ENCODE peak calls at places on chromosomes 13 and 19, in four cellular contexts. P is K562; W is stimulated activated CD4-positive, alpha-beta T cell treated with anti-CD3 and anti-CD28 coated beads, TNF-alpha, amount 100 ng/mL, for 1 hour; I is GM23338. O is an unnamed sample.

GRCh38 chr19:23283925-23284324 is 33.7 kb upstream of the ZNF724 start:
- DNase-seq in P (peak; percentile 23), W (peak; percentile 16), I (peak; percentile 88), O (no peak)

GRCh38 chr13:19794552-19795143 is 11.9 kb upstream of the PSPC1 start:
- DNase-seq in W (no peak), I (peak; percentile 91), P (no peak), O (no peak)

GRCh38 chr19:49546825-49547565 is 19.2 kb downstream of the RCN3 start:
- DNase-seq in W (no peak), I (peak; percentile 98), P (peak; percentile 76), O (no peak)

GRCh38 chr19:10205636-10206035 is 10.9 kb upstream of the DNMT1 start:
- DNase-seq in W (no peak), I (no peak), P (no peak), O (no peak)

GRCh38 chr19:46977548-46977947 is 42.1 kb upstream of the NPAS1 start:
- DNase-seq in I (no peak), W (no peak), P (no peak), O (no peak)

GRCh38 chr13:24192036-24192810 is 31.7 kb downstream of the SPATA13 start:
- DNase-seq in W (no peak), P (no peak), I (peak; percentile 37), O (no peak)

GRCh38 chr19:18634612-18635290 is 2.1 kb upstream of the KLHL26 start:
- DNase-seq in I (no peak), W (no peak), P (no peak), O (no peak)

GRCh38 chr19:16887353-16888265 is 1.2 kb upstream of the F2RL3 start:
- DNase-seq in W (no peak), I (no peak), P (peak; percentile 61), O (no peak)

GRCh38 chr13:77859450-77859849 is 59.2 kb downstream of the EDNRB start:
- DNase-seq in W (no peak), I (no peak), P (no peak), O (no peak)

GRCh38 chr13:113452942-113453901 is at the start of gene ADPRHL1:
- DNase-seq in I (no peak), W (no peak), P (no peak), O (no peak)

GRCh38 chr13:54592201-54592600 is 1563.6 kb downstream of the OLFM4 start:
- DNase-seq in I (no peak), W (no peak), P (no peak), O (no peak)

GRCh38 chr13:109093988-109094387 is 464.6 kb downstream of the MYO16 start:
- DNase-seq in P (no peak), W (no peak), I (no peak), O (no peak)

GRCh38 chr13:91313103-91313502 is 34.4 kb upstream of the MIR17HG start:
- DNase-seq in W (no peak), P (no peak), I (peak; percentile 66), O (no peak)

GRCh38 chr13:112767506-112768471 is 78.0 kb downstream of the ATP11A start:
- DNase-seq in W (no peak), P (no peak), I (no peak), O (no peak)

GRCh38 chr19:41449079-41449864 is 6.3 kb downstream of the ERICH4 start:
- DNase-seq in I (peak; percentile 87), P (peak; percentile 92), W (peak; percentile 52), O (no peak)

GRCh38 chr13:73714522-73714921 is 419.7 kb downstream of the KLF12 start:
- DNase-seq in W (no peak), P (no peak), I (no peak), O (no peak)

GRCh38 chr19:35144600-35145436 is 1.8 kb downstream of the FXYD7 start:
- DNase-seq in W (no peak), I (peak; percentile 98), P (peak; percentile 89), O (no peak)

GRCh38 chr19:56125806-56126590 is 4.9 kb upstream of the ZNF787 start:
- DNase-seq in I (no peak), W (no peak), P (peak; percentile 73), O (no peak)

GRCh38 chr13:87999791-88000190 is 328.6 kb downstream of the SLITRK5 start:
- DNase-seq in I (peak; percentile 18), W (no peak), P (no peak), O (no peak)

GRCh38 chr13:52061587-52061986 is 37.1 kb downstream of the UTP14C start:
- DNase-seq in P (no peak), I (no peak), W (no peak), O (no peak)

GRCh38 chr13:81779896-81780295 is 1439.0 kb upstream of the SPRY2 start:
- DNase-seq in P (no peak), W (no peak), I (no peak), O (no peak)

GRCh38 chr13:113670541-113670940 is 3.5 kb downstream of the GRK1 start:
- DNase-seq in I (no peak), P (no peak), W (no peak), O (no peak)